ENCODE peak calls at places on chromosome 2, in six cellular contexts. B is H54, S is NCI-H748 treated with DMSO at 0.1 percent for 48 hours, Y is activated T-cell treated with anti-CD3 and anti-CD28 coated beads for 48 hours, U is OCI-M1, G is T-helper 17 cell. C is an unnamed sample.

GRCh38 chr2:11212645-11213044 is 57.4 kb downstream of the SLC66A3 start:
- DNase-seq in B (no peak), S (no peak), Y (no peak), U (no peak), G (no peak), C (no peak)

GRCh38 chr2:229273384-229274338 is 2.6 kb upstream of the PID1 start:
- DNase-seq in B (peak; percentile 67), S (peak; percentile 81), Y (no peak), U (peak; percentile 61), G (no peak), C (no peak)

GRCh38 chr2:224022474-224022873 is 16.6 kb downstream of the SERPINE2 start:
- DNase-seq in B (no peak), S (no peak), Y (no peak), U (no peak), G (no peak), C (no peak)

GRCh38 chr2:233470007-233470687 is 96.4 kb downstream of the USP40 start:
- DNase-seq in B (no peak), S (no peak), Y (no peak), U (no peak), G (no peak), C (no peak)

GRCh38 chr2:30801821-30802455 is 5.3 kb downstream of the CAPN13 start:
- DNase-seq in B (no peak), S (no peak), Y (no peak), U (no peak), G (no peak), C (no peak)

GRCh38 chr2:180730976-180731375 is 249.4 kb upstream of the UBE2E3 start:
- DNase-seq in B (no peak), S (no peak), Y (no peak), U (no peak), G (no peak), C (no peak)

GRCh38 chr2:120314656-120315366 is 31.1 kb upstream of the INHBB start:
- DNase-seq in B (no peak), S (no peak), Y (no peak), U (no peak), G (no peak), C (no peak)

GRCh38 chr2:48900321-48901014 is 144.9 kb upstream of the LHCGR start:
- DNase-seq in B (no peak), S (no peak), Y (no peak), U (no peak), G (no peak), C (no peak)

GRCh38 chr2:232307854-232308253 is 70.7 kb upstream of the ALPP start:
- DNase-seq in B (no peak), S (no peak), Y (no peak), U (no peak), G (no peak), C (no peak)

GRCh38 chr2:188668017-188668663 is 306.0 kb upstream of the COL3A1 start:
- DNase-seq in B (no peak), S (no peak), Y (no peak), U (peak; percentile 34), G (no peak), C (no peak)

GRCh38 chr2:179532890-179533289 is 268.3 kb upstream of the SESTD1 start:
- DNase-seq in B (no peak), S (no peak), Y (no peak), U (no peak), G (no peak), C (no peak)

GRCh38 chr2:202434472-202434871 is 58.3 kb downstream of the BMPR2 start:
- DNase-seq in B (no peak), S (no peak), Y (no peak), U (no peak), G (no peak), C (no peak)

GRCh38 chr2:168912466-168913170 is 11.5 kb downstream of the G6PC2 start:
- DNase-seq in B (no peak), S (peak; percentile 61), Y (no peak), U (peak; percentile 25), G (no peak), C (no peak)

GRCh38 chr2:165924950-165925349 is 28.6 kb downstream of the TTC21B start:
- DNase-seq in B (no peak), S (no peak), Y (no peak), U (peak; percentile 21), G (no peak), C (no peak)

GRCh38 chr2:84458436-84459027 is 548 bp downstream of the SUCLG1 start:
- DNase-seq in B (no peak), S (no peak), Y (no peak), U (peak; percentile 20), G (no peak), C (no peak)

GRCh38 chr2:235766206-235766794 is 272.5 kb downstream of the AGAP1 start:
- DNase-seq in B (peak; percentile 56), S (peak; percentile 81), Y (peak; percentile 7), U (peak; percentile 87), G (no peak), C (peak; percentile 14)

GRCh38 chr2:175601969-175602368 is 400.1 kb downstream of the LNPK start:
- DNase-seq in B (no peak), S (no peak), Y (no peak), U (no peak), G (no peak), C (no peak)

GRCh38 chr2:207055254-207055653 is 110.5 kb downstream of the KLF7 start:
- DNase-seq in B (no peak), S (no peak), Y (no peak), U (no peak), G (no peak), C (no peak)

GRCh38 chr2:96661324-96661723 is 18.8 kb downstream of the FER1L5 start:
- DNase-seq in B (no peak), S (no peak), Y (no peak), U (no peak), G (no peak), C (no peak)

C was measured in T-helper 9 cell.